ENCODE peak calls at places on chromosomes 6 and 20, in ten cellular contexts. P is CD8-positive, alpha-beta memory T cell; K is T-helper 17 cell; W is CD4-positive, alpha-beta memory T cell; B is heart left ventricle; X is Panc1; N is upper lobe of right lung; Q is OCI-LY7; T is right lobe of liver; S is GM23248. J is an unnamed sample. For H3K9me3, the result is how much of the 10 kb centered on the place peaks cover.

GRCh38 chr6:168785720-168786511 is 344.9 kb downstream of the SMOC2 start:
- DNase-seq in B (no peak), Q (no peak), T (no peak), N (no peak), K (no peak), X (no peak), P (no peak), W (no peak), S (no peak), J (no peak)

GRCh38 chr6:26107935-26108334 is 20.7 kb downstream of the HFE start:
- DNase-seq in S (no peak), B (no peak), W (no peak), X (no peak), K (no peak), N (no peak), P (no peak), T (no peak), Q (no peak), J (no peak)

GRCh38 chr6:119343167-119343566 is 6.4 kb downstream of the MAN1A1 start:
- DNase-seq in W (no peak), X (no peak), K (no peak), T (no peak), P (no peak), S (no peak), B (no peak), N (no peak), Q (peak), J (no peak)

GRCh38 chr6:139550361-139550760 is 175.9 kb upstream of the CITED2 start:
- DNase-seq in T (no peak), Q (no peak), S (no peak), K (no peak), N (no peak), B (no peak), X (no peak), P (no peak), W (no peak), J (no peak)

GRCh38 chr6:37783025-37783825 is 36.3 kb upstream of the ZFAND3 start:
- DNase-seq in W (no peak), X (no peak), Q (no peak), P (no peak), S (peak), N (no peak), B (peak), T (no peak), K (no peak), J (no peak)

GRCh38 chr20:57560554-57561355 is at the start of gene PCK1:
- DNase-seq in B (peak), W (no peak), T (peak), P (no peak), S (peak), Q (no peak), X (no peak), N (no peak), K (no peak), J (no peak)

GRCh38 chr6:3867616-3868502 is 18.7 kb downstream of the FAM50B start:
- DNase-seq in P (no peak), N (no peak), B (no peak), X (no peak), T (no peak), K (no peak), S (peak), Q (no peak), W (no peak), J (no peak)

GRCh38 chr6:27280540-27281000 is 31.5 kb downstream of the POM121L2 start:
- DNase-seq in X (no peak), W (no peak), N (no peak), B (no peak), T (no peak), Q (no peak), S (no peak), K (no peak), P (no peak), J (no peak)

GRCh38 chr6:5684320-5684719 is 322.4 kb downstream of the NRN1 start:
- DNase-seq in P (no peak), Q (no peak), S (peak), K (no peak), B (no peak), N (no peak), T (no peak), W (no peak), X (no peak), J (no peak)

GRCh38 chr20:52340036-52340634 is 148.6 kb upstream of the ZFP64 start:
- DNase-seq in S (peak), X (no peak), T (no peak), N (no peak), K (no peak), P (no peak), W (no peak), Q (no peak), B (no peak), J (no peak)

GRCh38 chr20:62587757-62588402 is 54.4 kb upstream of the SLCO4A1 start:
- DNase-seq in P (no peak), K (no peak), S (peak), Q (no peak), B (peak), X (no peak), W (no peak), N (no peak), T (no peak), J (no peak)

GRCh38 chr20:62409935-62410741 is 3.1 kb upstream of the CABLES2 start:
- DNase-seq in N (peak), W (peak), Q (peak), X (no peak), B (peak), P (no peak), T (no peak), S (peak), K (no peak), J (no peak)

GRCh38 chr6:2665169-2666070 is 85.3 kb downstream of the MYLK4 start:
- DNase-seq in T (no peak), P (no peak), B (no peak), N (no peak), S (no peak), Q (no peak), K (no peak), X (no peak), W (no peak), J (no peak)

GRCh38 chr6:167429353-167429752 is 104.5 kb downstream of the TTLL2 start:
- DNase-seq in Q (no peak), W (no peak), X (no peak), P (no peak), S (no peak), T (no peak), K (no peak), N (no peak), B (no peak), J (no peak)
- H3K9me3 ChIP-seq in Q (under half), W (under half), X (under half), P (under half), S (under half), T (under half), K (under half), N (under half), B (under half), J (under half)

GRCh38 chr20:60629206-60629605 is 622.9 kb upstream of the CDH4 start:
- DNase-seq in K (no peak), S (no peak), W (no peak), X (no peak), B (no peak), T (no peak), N (no peak), Q (no peak), P (no peak), J (no peak)
- H3K9me3 ChIP-seq in K (under half), S (under half), W (under half), X (under half), B (under half), T (under half), N (under half), Q (under half), P (under half), J (under half)

GRCh38 chr6:51137777-51138176 is 319.1 kb downstream of the TFAP2B start:
- DNase-seq in N (no peak), T (no peak), B (no peak), P (no peak), S (no peak), W (no peak), Q (no peak), X (no peak), K (no peak), J (no peak)

GRCh38 chr6:51139841-51140462 is 321.3 kb downstream of the TFAP2B start:
- DNase-seq in Q (no peak), S (no peak), W (no peak), K (no peak), B (no peak), N (no peak), T (no peak), X (no peak), P (no peak), J (no peak)
- H3K9me3 ChIP-seq in Q (under half), S (under half), W (under half), K (under half), B (under half), N (under half), T (under half), X (under half), P (under half), J (under half)

GRCh38 chr6:10561566-10562088 is 40.5 kb downstream of the GCNT2 start:
- DNase-seq in N (no peak), P (no peak), W (no peak), Q (no peak), S (no peak), K (no peak), T (no peak), B (no peak), X (no peak), J (no peak)
- H3K9me3 ChIP-seq in N (under half), P (under half), W (under half), Q (under half), S (under half), K (under half), T (under half), B (under half), X (under half), J (under half)

GRCh38 chr6:86529635-86530034 is 407.7 kb upstream of the HTR1E start:
- DNase-seq in W (no peak), S (no peak), N (no peak), B (no peak), X (no peak), P (no peak), T (no peak), Q (no peak), K (no peak), J (no peak)

GRCh38 chr6:86536121-86536520 is 401.2 kb upstream of the HTR1E start:
- DNase-seq in X (no peak), B (no peak), T (no peak), K (no peak), N (no peak), W (no peak), S (no peak), Q (no peak), P (no peak), J (no peak)

GRCh38 chr6:86537311-86537861 is 399.9 kb upstream of the HTR1E start:
- DNase-seq in Q (no peak), P (no peak), B (no peak), X (no peak), N (no peak), T (no peak), S (no peak), W (no peak), K (no peak), J (no peak)

DNA sequence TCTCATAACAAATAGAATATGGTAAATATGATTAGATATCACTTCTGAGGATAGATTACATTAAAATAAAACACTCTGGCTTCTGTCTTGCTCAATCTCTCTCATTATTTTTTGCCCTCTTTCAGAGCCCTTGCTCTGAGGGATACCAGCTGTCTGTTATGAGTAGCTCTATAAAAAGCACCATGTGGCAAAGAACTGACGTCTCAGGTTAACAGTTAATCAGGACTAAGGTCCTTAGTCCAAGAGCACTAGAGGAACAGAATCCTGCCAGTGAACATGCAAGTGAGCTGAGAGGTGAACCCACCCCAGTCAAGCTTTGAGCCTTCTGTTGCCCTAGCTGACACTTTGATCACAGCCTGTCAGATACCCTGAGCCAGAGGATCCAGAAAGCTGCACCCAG is 402.2 kb upstream of the HTR1E start:
- DNase-seq in W (no peak), S (no peak), Q (no peak), K (no peak), P (no peak), X (no peak), N (no peak), B (no peak), T (no peak), J (no peak)
- H3K9me3 ChIP-seq in W (under half), S (under half), Q (under half), K (under half), P (under half), X (under half), N (under half), B (under half), T (under half), J (under half)

DNA sequence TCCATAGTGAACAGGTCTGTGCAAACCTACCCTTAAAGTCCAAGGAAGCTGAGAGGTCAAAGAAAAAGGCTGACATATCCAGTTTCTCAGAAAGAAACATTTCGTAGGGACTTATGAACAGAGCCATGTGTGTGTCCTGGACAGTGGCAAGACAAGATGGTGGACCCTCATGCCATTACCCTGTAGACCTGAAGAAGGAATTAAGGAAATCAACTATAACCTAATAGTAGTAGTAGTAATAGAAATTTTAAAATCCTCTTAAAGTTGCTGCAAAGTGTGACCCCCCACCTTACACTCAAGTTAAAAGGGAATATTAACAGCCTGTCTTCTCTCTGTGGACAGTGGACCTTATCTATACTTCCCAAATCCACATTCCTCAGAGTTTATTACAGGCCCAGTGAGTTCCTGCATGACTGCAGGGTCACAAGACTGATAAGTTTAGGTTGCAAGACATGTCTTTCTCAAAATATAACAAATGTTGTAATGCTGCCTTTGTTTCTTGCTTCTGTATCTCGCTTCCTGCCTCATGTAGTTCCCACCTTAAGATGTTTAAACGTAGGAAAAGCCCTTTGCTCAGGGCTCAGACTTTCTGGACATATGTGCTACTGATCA is 10.6 kb downstream of the IL22RA2 start:
- DNase-seq in N (no peak), T (no peak), K (no peak), Q (no peak), X (no peak), B (no peak), S (no peak), W (no peak), P (no peak), J (no peak)
- H3K9me3 ChIP-seq in N (under half), T (under half), K (under half), Q (under half), X (under half), B (under half), S (under half), W (under half), P (under half), J (under half)

GRCh38 chr20:56273491-56273890 is 25.0 kb downstream of the MC3R start:
- DNase-seq in T (no peak), N (no peak), P (no peak), B (no peak), X (no peak), Q (no peak), K (no peak), W (no peak), S (no peak), J (no peak)
- H3K9me3 ChIP-seq in T (under half), N (under half), P (under half), B (under half), X (under half), Q (under half), K (under half), W (under half), S (under half), J (under half)

DNA sequence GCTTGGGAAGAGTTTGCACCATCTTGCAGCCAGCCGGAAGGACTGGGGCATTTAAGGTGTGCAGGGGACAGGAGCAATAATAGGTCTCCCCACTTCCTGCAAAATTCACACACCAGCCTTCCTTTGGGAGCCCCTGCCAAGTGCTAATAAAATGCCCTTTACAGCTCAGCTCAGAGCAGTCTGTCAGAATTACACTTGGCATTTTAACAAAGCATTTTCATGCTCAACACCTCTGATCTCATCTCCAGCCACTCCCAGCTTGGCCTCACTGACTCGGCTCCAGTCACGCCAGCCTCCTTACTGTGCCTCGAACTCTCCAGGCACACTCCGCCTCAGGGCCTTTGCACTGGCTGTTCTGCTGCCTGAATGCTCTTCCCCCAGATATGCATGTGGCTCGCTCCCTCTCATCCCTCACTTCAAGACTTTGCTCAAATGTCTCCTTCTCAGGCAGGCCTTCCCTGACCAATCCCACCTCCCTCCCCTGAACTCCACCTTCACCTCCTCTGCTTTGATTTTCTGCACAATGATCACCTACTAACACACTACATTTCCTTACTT is 43.7 kb downstream of the GRM4 start:
- DNase-seq in N (no peak), S (peak), T (no peak), K (no peak), P (no peak), Q (no peak), W (no peak), X (no peak), B (no peak), J (no peak)
- H3K9me3 ChIP-seq in N (under half), S (under half), T (under half), K (under half), P (under half), Q (under half), W (under half), X (under half), B (under half), J (under half)

DNA sequence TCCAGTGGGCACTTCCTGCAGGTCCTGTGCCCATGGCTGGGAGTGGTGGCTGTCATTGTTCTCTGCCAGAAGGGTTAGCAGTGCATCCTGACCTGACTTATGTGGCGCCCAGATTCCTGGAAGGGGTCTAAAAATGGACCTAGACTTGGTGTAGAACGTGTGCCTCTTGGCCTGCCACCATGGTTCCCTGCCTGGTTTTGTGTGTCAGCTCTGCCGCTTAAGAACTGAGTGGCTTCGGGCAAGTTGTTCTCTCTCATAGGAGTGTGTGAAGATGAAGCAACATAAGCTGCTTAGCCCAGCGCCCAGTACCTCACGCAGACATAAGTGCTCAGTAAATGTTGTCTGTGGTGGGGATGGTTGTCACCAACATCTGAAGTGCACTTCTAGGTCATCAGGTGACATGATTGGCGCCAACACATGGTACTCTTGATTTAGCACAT is 52.1 kb downstream of the PTPN1 start:
- DNase-seq in P (no peak), X (no peak), B (no peak), K (no peak), N (no peak), S (no peak), T (no peak), Q (no peak), W (no peak), J (no peak)
- H3K9me3 ChIP-seq in P (under half), X (under half), B (under half), K (under half), N (under half), S (under half), T (under half), Q (under half), W (under half), J (under half)

DNA sequence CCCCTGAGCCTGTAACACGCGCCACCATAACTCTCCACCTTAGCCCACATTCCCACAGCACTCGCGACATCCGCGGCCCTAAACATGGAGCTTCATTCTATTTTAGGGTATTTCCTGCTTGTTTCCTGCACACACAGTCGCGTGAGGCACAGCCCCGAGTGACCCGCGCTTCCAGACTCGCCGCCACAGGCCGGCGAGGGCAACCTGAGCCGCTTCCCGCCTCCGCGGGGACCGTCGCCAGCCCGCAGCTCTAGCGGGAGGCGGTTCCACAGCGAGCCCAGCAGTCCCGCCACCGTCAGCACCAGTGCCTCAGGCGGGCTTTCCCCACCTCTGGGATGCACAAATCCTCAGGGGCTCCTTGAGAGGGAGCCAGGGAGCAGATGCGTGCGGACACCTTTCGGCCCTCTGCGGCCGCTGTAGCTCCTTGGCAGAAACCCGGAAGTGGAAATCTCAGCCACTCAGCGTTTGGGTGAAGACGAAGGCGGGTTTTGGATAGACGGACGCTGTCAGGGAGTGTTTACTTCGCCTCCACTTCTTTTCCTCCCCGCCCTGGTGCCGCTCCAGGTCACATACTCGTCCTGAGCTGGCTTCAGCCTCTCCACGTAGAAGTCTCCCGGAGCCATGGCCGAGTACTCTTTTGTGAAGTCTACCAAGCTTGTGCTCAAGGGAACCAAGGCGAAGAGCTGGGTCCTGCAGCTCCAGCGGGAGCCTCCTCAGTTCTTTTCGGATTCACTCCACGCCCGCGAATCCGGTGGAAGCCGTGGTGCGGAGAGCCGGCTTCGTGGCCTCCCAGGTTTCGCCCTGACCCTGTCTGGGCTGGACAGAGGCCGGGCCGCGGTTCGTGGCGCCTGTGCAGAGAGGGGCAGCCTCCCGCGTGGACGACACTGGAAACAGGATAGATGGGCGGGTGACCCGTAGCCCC is 2177.4 kb upstream of the DEFB115 start:
- DNase-seq in N (no peak), T (peak), W (no peak), S (peak), B (peak), X (peak), P (no peak), K (no peak), Q (no peak), J (no peak)
- H3K9me3 ChIP-seq in N (under half), T (under half), W (under half), S (under half), B (under half), X (under half), P (under half), K (under half), Q (under half), J (under half)